ENCODE peak calls at places on chromosomes 16 and 17, in eight cellular contexts. I is IMR-90; B is activated CD4-positive, alpha-beta T cell treated with anti-CD3 and anti-CD28 coated beads for 36 hours; Q is NCI-H69; W is stimulated activated CD4-positive, alpha-beta T cell treated with anti-CD3 and anti-CD28 coated beads, TNF-alpha, amount 100 ng/mL, for 4 hours; E is A549; G is stimulated activated CD8-positive, alpha-beta memory T cell treated with anti-CD3 and anti-CD28 coated beads, Interleukin-15, amount 100 ng/mL, for 48 hours; K is EL. V is an unnamed sample.

GRCh38 chr16:3115011-3115410 is 2.6 kb downstream of the ZNF205 start:
- DNase-seq in I (no peak), B (no peak), Q (no peak), W (no peak), E (no peak), G (no peak), K (no peak), V (no peak)

GRCh38 chr16:85961988-85962915 is 63.3 kb downstream of the IRF8 start:
- DNase-seq in I (no peak), B (no peak), Q (no peak), W (no peak), E (peak), G (no peak), K (no peak), V (no peak)

GRCh38 chr17:7820231-7820630 is 13.8 kb upstream of the KDM6B start:
- DNase-seq in I (no peak), B (no peak), Q (no peak), W (no peak), E (no peak), G (no peak), K (no peak), V (no peak)

GRCh38 chr17:74526681-74527080 is 4.6 kb downstream of the CD300LB start:
- DNase-seq in I (no peak), B (no peak), Q (no peak), W (no peak), E (no peak), G (no peak), K (no peak), V (no peak)

GRCh38 chr16:3959148-3959547 is 78.6 kb upstream of the CREBBP start:
- DNase-seq in I (peak), B (no peak), Q (no peak), W (no peak), E (peak), G (no peak), K (peak), V (no peak)

GRCh38 chr16:72876221-72876620 is 171.7 kb downstream of the ZFHX3 start:
- DNase-seq in I (peak), B (peak), Q (no peak), W (no peak), E (no peak), G (peak), K (peak), V (peak)

GRCh38 chr17:35725917-35726608 is 5.4 kb upstream of the RASL10B start:
- DNase-seq in I (no peak), B (no peak), Q (no peak), W (no peak), E (no peak), G (no peak), K (no peak), V (no peak)

GRCh38 chr17:59688008-59688407 is 19.2 kb downstream of the PTRH2 start:
- DNase-seq in I (peak), B (no peak), Q (no peak), W (no peak), E (no peak), G (no peak), K (no peak), V (no peak)

GRCh38 chr17:63571632-63572310 is 21.5 kb downstream of the DCAF7 start:
- DNase-seq in I (peak), B (no peak), Q (no peak), W (no peak), E (peak), G (no peak), K (peak), V (peak)

GRCh38 chr17:55699178-55699865 is 23.3 kb downstream of the TMEM100 start:
- DNase-seq in I (no peak), B (no peak), Q (peak), W (no peak), E (no peak), G (no peak), K (no peak), V (no peak)

GRCh38 chr17:33082529-33083148 is 91.0 kb downstream of the SPACA3 start:
- DNase-seq in I (no peak), B (no peak), Q (no peak), W (no peak), E (no peak), G (no peak), K (no peak), V (no peak)

GRCh38 chr17:10198509-10199249 is at the start of gene GAS7:
- DNase-seq in I (peak), B (peak), Q (peak), W (peak), E (no peak), G (peak), K (peak), V (peak)

GRCh38 chr16:78098087-78098486 is 1.4 kb upstream of the WWOX start:
- DNase-seq in I (no peak), B (no peak), Q (no peak), W (no peak), E (no peak), G (no peak), K (no peak), V (no peak)

GRCh38 chr16:82034981-82035612 is at the start of gene HSD17B2:
- DNase-seq in I (peak), B (no peak), Q (peak), W (no peak), E (peak), G (no peak), K (peak), V (no peak)

GRCh38 chr17:17516315-17516930 is 20.2 kb upstream of the RASD1 start:
- DNase-seq in I (no peak), B (no peak), Q (peak), W (no peak), E (no peak), G (no peak), K (no peak), V (no peak)

GRCh38 chr16:30562021-30562420 is 3.8 kb upstream of the ZNF764 start:
- DNase-seq in I (no peak), B (no peak), Q (no peak), W (no peak), E (no peak), G (no peak), K (no peak), V (no peak)

GRCh38 chr17:79749958-79750357 is 19.2 kb downstream of the ENPP7 start:
- DNase-seq in I (no peak), B (no peak), Q (no peak), W (no peak), E (no peak), G (no peak), K (no peak), V (no peak)

GRCh38 chr16:2919511-2920255 is 8.0 kb downstream of the FLYWCH1 start:
- DNase-seq in I (peak), B (peak), Q (peak), W (peak), E (peak), G (no peak), K (peak), V (peak)

GRCh38 chr17:37413875-37414519 is 7.3 kb downstream of the TADA2A start:
- DNase-seq in I (peak), B (no peak), Q (no peak), W (no peak), E (peak), G (no peak), K (no peak), V (no peak)

GRCh38 chr17:36641877-36642845 is 40.8 kb downstream of the MRM1 start:
- DNase-seq in I (no peak), B (peak), Q (peak), W (no peak), E (no peak), G (no peak), K (peak), V (no peak)

GRCh38 chr16:68116256-68116853 is 31.2 kb downstream of the NFATC3 start:
- DNase-seq in I (peak), B (no peak), Q (peak), W (no peak), E (peak), G (no peak), K (peak), V (peak)

GRCh38 chr16:47729701-47730100 is 268.6 kb downstream of the PHKB start:
- DNase-seq in I (no peak), B (no peak), Q (no peak), W (no peak), E (no peak), G (no peak), K (no peak), V (no peak)

GRCh38 chr16:27472091-27473020 is 70.4 kb downstream of the IL21R start:
- DNase-seq in I (no peak), B (no peak), Q (no peak), W (no peak), E (no peak), G (no peak), K (no peak), V (no peak)

GRCh38 chr17:72244942-72245341 is 124.1 kb downstream of the SOX9 start:
- DNase-seq in I (no peak), B (no peak), Q (no peak), W (no peak), E (no peak), G (no peak), K (no peak), V (no peak)

GRCh38 chr16:66850115-66850815 is 6.1 kb downstream of the CA7 start:
- DNase-seq in I (no peak), B (no peak), Q (no peak), W (no peak), E (no peak), G (no peak), K (no peak), V (no peak)

GRCh38 chr17:44738214-44738906 is 20.4 kb upstream of the ADAM11 start:
- DNase-seq in I (peak), B (no peak), Q (no peak), W (no peak), E (no peak), G (no peak), K (no peak), V (no peak)

GRCh38 chr17:80817861-80818260 is 173.8 kb upstream of the CHMP6 start:
- DNase-seq in I (peak), B (no peak), Q (no peak), W (no peak), E (no peak), G (no peak), K (peak), V (no peak)

GRCh38 chr16:70793851-70794502 is 7.0 kb downstream of the VAC14 start:
- DNase-seq in I (no peak), B (no peak), Q (no peak), W (no peak), E (no peak), G (no peak), K (no peak), V (no peak)

GRCh38 chr17:42313389-42313772 is 25.1 kb downstream of the STAT5A start:
- DNase-seq in I (no peak), B (no peak), Q (no peak), W (no peak), E (no peak), G (no peak), K (no peak), V (no peak)

GRCh38 chr17:70365098-70365583 is 195.8 kb downstream of the KCNJ2 start:
- DNase-seq in I (peak), B (no peak), Q (no peak), W (no peak), E (no peak), G (no peak), K (peak), V (peak)

GRCh38 chr16:1379863-1380174 is 28.1 kb downstream of the GNPTG start:
- DNase-seq in I (no peak), B (no peak), Q (no peak), W (no peak), E (no peak), G (no peak), K (no peak), V (no peak)

GRCh38 chr16:17275076-17275732 is 195.6 kb downstream of the XYLT1 start:
- DNase-seq in I (no peak), B (peak), Q (no peak), W (no peak), E (peak), G (no peak), K (no peak), V (no peak)

GRCh38 chr16:54216268-54217187 is 70.1 kb downstream of the IRX3 start:
- DNase-seq in I (no peak), B (no peak), Q (no peak), W (no peak), E (no peak), G (no peak), K (no peak), V (no peak)

GRCh38 chr16:71995038-71995437 is 5.2 kb downstream of the PKD1L3 start:
- DNase-seq in I (no peak), B (no peak), Q (no peak), W (no peak), E (no peak), G (no peak), K (no peak), V (no peak)

GRCh38 chr16:79651363-79651762 is 50.8 kb upstream of the MAF start:
- DNase-seq in I (peak), B (no peak), Q (no peak), W (no peak), E (peak), G (no peak), K (peak), V (no peak)